ENCODE peak calls at places on chromosomes 5 and 9, in five cellular contexts. V is IMR-90, Y is A549, O is HCT116, Z is H1. L is an unnamed sample.

GRCh38 chr5:58666598-58667595 is 84.0 kb downstream of the RAB3C start:
- DNase-seq in Z (no peak), O (no peak), Y (no peak), V (no peak), L (no peak)

GRCh38 chr5:138832218-138832617 is 42.9 kb downstream of the LRRTM2 start:
- DNase-seq in Y (no peak), V (no peak), O (no peak), Z (no peak), L (no peak)

GRCh38 chr5:32645246-32645645 is 59.9 kb downstream of the SUB1 start:
- DNase-seq in O (no peak), Y (no peak), Z (no peak), V (no peak), L (no peak)

GRCh38 chr9:14561929-14562386 is 131.3 kb downstream of the ZDHHC21 start:
- DNase-seq in V (no peak), O (no peak), Z (peak; percentile 62), Y (no peak), L (peak; percentile 81)

GRCh38 chr9:97809666-97810344 is 43.2 kb upstream of the FOXE1 start:
- DNase-seq in Y (no peak), V (no peak), O (no peak), Z (no peak), L (no peak)

GRCh38 chr5:174608631-174609097 is 115.7 kb upstream of the MSX2 start:
- DNase-seq in O (peak; percentile 67), Y (no peak), Z (no peak), V (no peak), L (no peak)

GRCh38 chr5:32859211-32859641 is 148.1 kb downstream of the NPR3 start:
- DNase-seq in Y (no peak), V (peak; percentile 16), Z (no peak), O (no peak), L (no peak)

GRCh38 chr9:137403281-137403680 is 19.7 kb downstream of the EXD3 start:
- DNase-seq in Y (no peak), V (no peak), Z (no peak), O (no peak), L (no peak)

GRCh38 chr5:122997294-122997693 is 39.2 kb downstream of the PPIC start:
- DNase-seq in Y (no peak), V (no peak), O (no peak), Z (no peak), L (no peak)

GRCh38 chr9:36213387-36213786 is 22.7 kb downstream of the CLTA start:
- DNase-seq in O (no peak), Z (no peak), V (no peak), Y (no peak), L (no peak)

GRCh38 chr9:28051559-28051958 is 478.3 kb upstream of the C9orf72 start:
- DNase-seq in Z (no peak), V (no peak), O (no peak), Y (no peak), L (no peak)

GRCh38 chr5:113330533-113331200 is 104.1 kb downstream of the TSSK1B start:
- DNase-seq in Z (no peak), O (peak; percentile 54), V (peak; percentile 60), Y (peak; percentile 14), L (peak; percentile 19)

GRCh38 chr5:141811287-141812155 is 66.7 kb downstream of the PCDH1 start:
- DNase-seq in O (no peak), V (no peak), Z (peak; percentile 89), Y (peak; percentile 62), L (peak; percentile 9)

GRCh38 chr5:110932755-110933488 is 138.6 kb upstream of the TSLP start:
- DNase-seq in V (no peak), Y (no peak), O (no peak), Z (no peak), L (no peak)

GRCh38 chr9:93119953-93120845 is 13.9 kb downstream of the NINJ1 start:
- DNase-seq in Z (no peak), O (peak; percentile 83), V (peak; percentile 94), Y (peak; percentile 89), L (peak; percentile 94)

GRCh38 chr5:864492-865167 is 13.8 kb upstream of the ZDHHC11 start:
- DNase-seq in O (no peak), Y (no peak), Z (no peak), V (peak; percentile 27), L (no peak)

GRCh38 chr5:143174714-143175398 is 228.6 kb downstream of the NR3C1 start:
- DNase-seq in O (no peak), V (peak; percentile 58), Y (no peak), Z (no peak), L (no peak)

GRCh38 chr9:105608685-105609598 is 51.0 kb downstream of the FKTN start:
- DNase-seq in Y (peak; percentile 36), V (peak; percentile 59), Z (no peak), O (peak; percentile 48), L (peak; percentile 50)

GRCh38 chr5:180136661-180137381 is 65.3 kb upstream of the RNF130 start:
- DNase-seq in Z (peak; percentile 47), O (no peak), V (no peak), Y (no peak), L (no peak)

GRCh38 chr9:104815851-104816565 is 52.1 kb downstream of the NIPSNAP3B start:
- DNase-seq in Y (no peak), Z (no peak), O (no peak), V (no peak), L (no peak)

GRCh38 chr5:177607452-177608192 is 7.7 kb downstream of the B4GALT7 start:
- DNase-seq in V (peak; percentile 76), O (no peak), Y (peak; percentile 90), Z (peak; percentile 92), L (peak; percentile 58)

GRCh38 chr9:124285903-124286291 is 28.1 kb downstream of the NEK6 start:
- DNase-seq in Y (no peak), Z (no peak), O (no peak), V (peak; percentile 99), L (no peak)
- TF ChIP-seq CEBPB in Y (no peak), Z (no peak), O (no peak), V (no peak), L (no peak)

GRCh38 chr5:150428106-150428876 is 15.6 kb upstream of the CD74 start:
- DNase-seq in V (no peak), Z (no peak), O (no peak), Y (no peak), L (peak; percentile 83)

GRCh38 chr5:150431574-150431973 is 18.0 kb downstream of the RPS14 start:
- DNase-seq in Y (no peak), Z (no peak), V (no peak), O (no peak), L (no peak)

GRCh38 chr5:150431048-150431447 is 18.3 kb upstream of the CD74 start:
- DNase-seq in Y (no peak), Z (no peak), V (no peak), O (no peak), L (no peak)

GRCh38 chr5:150429410-150429873 is 16.7 kb upstream of the CD74 start:
- DNase-seq in V (no peak), O (no peak), Z (no peak), Y (no peak), L (no peak)

DNA sequence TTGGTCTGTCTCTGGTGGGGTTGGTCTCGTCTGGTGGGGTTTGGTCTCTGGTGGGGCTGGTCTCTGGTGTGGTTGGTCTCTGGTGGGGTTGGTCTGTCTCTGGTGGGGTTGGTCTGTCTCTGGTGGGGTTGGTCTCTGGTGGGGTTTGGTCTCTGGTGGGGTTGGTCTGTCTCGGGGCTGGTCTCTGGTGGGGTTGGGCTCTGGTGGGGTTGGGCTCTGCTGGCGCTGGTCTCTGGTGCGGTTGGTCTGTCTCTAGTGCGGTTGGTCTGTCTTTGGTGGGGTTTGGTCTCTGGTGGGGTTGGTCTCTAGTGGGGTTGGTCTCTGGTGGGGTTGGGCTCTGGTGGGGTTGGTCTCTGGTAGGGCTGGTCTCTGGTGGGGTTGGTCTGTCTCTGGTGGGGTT is 16.3 kb upstream of the CD74 start:
- DNase-seq in Y (no peak), V (no peak), O (no peak), Z (no peak), L (no peak)
- TF ChIP-seq CEBPB in Y (no peak), V (no peak), O (no peak), Z (no peak), L (no peak)

DNA sequence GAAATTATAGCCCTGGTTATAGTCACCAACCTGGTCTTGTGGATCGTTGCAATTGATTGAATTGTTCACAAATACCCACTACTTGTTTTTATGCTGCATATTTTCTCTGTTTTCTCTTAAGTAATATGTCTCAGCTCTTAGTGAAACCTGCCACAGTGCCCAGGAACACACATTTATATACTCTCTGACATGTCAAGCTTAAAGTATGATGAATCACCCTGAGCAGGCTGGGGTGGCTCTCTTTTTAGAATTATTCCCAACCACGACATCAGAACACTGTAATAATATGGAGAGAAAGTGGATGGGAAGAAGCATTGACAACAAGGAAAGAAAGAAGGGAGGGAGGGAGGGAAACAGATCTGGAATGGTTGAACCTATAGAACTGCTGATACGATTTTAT is 72.8 kb upstream of the ZNF608 start:
- DNase-seq in V (no peak), Y (no peak), Z (no peak), O (no peak), L (no peak)
- TF ChIP-seq CEBPB in V (no peak), Y (no peak), Z (no peak), O (no peak), L (no peak)

DNA sequence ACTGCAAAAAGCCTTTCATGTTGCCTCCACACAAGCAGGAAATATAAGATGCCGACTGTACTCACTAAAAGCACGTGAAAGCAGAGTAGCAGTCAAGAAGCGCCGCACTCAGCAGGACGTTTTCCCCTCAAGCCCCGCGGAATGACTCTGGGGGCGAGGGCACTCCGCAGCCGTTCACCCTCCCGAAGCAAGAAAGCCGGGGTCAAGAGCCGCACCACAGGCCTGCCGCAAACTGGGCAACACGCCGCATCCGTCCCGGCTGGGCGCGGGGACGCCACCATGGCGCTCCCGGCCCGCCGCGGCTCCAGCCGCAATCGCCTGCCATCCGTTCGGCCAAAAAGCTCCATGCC is 364 bp downstream of the RPS6 start:
- DNase-seq in Z (no peak), O (no peak), V (peak; percentile 16), Y (no peak), L (no peak)
- TF ChIP-seq CEBPB in Z (no peak), O (no peak), V (no peak), Y (no peak), L (no peak)